ENCODE peak calls at places on chromosomes 7 and 10, in seven cellular contexts. N is CD8-positive, alpha-beta memory T cell; S is stomach; H is fibroblast of the conjunctiva; U is activated T-helper 1 cell treated with anti-CD3 and anti-CD28 coated beads, Interleukin-12 subunit alpha, Interleukin-12 subunit beta, Interleukin-2, Interleukin-4 antibody, amounts not matched to agents 30 ng/mL and 10 ng/mL and 1 ng/mL, durations not matched to agents 14 hours and 24 hours and 36 hours; O is mesendoderm; R is AG08396. B is an unnamed sample.

GRCh38 chr10:122188706-122189105 is 82.4 kb upstream of the BTBD16 start:
- DNase-seq in N (no peak), S (peak), H (no peak), U (no peak), O (no peak), R (no peak), B (no peak)

GRCh38 chr10:86684305-86684704 is 16.0 kb downstream of the LDB3 start:
- DNase-seq in N (no peak), S (no peak), H (no peak), U (no peak), O (peak), R (peak), B (no peak)

GRCh38 chr7:84237533-84238173 is 43.1 kb upstream of the SEMA3A start:
- DNase-seq in N (no peak), S (no peak), H (peak), U (no peak), O (no peak), R (peak), B (peak)

GRCh38 chr10:12428447-12429135 is 79.2 kb downstream of the CAMK1D start:
- DNase-seq in N (no peak), S (no peak), H (no peak), U (no peak), O (no peak), R (no peak), B (no peak)

GRCh38 chr10:131159771-131160170 is 151.8 kb downstream of the TCERG1L start:
- DNase-seq in N (no peak), S (no peak), H (no peak), U (no peak), O (no peak), R (no peak), B (no peak)

GRCh38 chr10:74145133-74145532 is 5.5 kb downstream of the AP3M1 start:
- DNase-seq in N (no peak), S (no peak), H (peak), U (no peak), O (no peak), R (peak), B (peak)

GRCh38 chr7:27205325-27206280 is 5.7 kb upstream of the HOXA13 start:
- DNase-seq in N (no peak), S (no peak), H (no peak), U (no peak), O (no peak), R (no peak), B (no peak)

GRCh38 chr7:131769241-131769640 is 212.8 kb upstream of the PODXL start:
- DNase-seq in N (no peak), S (no peak), H (no peak), U (no peak), O (no peak), R (no peak), B (peak)

GRCh38 chr7:151432658-151433521 is 7.1 kb downstream of the CRYGN start:
- DNase-seq in N (no peak), S (no peak), H (no peak), U (peak), O (no peak), R (no peak), B (no peak)

GRCh38 chr10:32418572-32418971 is 27.4 kb upstream of the CCDC7 start:
- DNase-seq in N (no peak), S (no peak), H (no peak), U (no peak), O (no peak), R (no peak), B (no peak)

GRCh38 chr7:82722946-82723345 is 279.4 kb upstream of the CACNA2D1 start:
- DNase-seq in N (no peak), S (no peak), H (no peak), U (no peak), O (peak), R (no peak), B (no peak)

GRCh38 chr7:47771301-47771989 is 176.8 kb downstream of the PKD1L1 start:
- DNase-seq in N (no peak), S (no peak), H (no peak), U (no peak), O (no peak), R (no peak), B (peak)

GRCh38 chr7:85595639-85596268 is 408.9 kb upstream of the SEMA3D start:
- DNase-seq in N (no peak), S (no peak), H (peak), U (no peak), O (no peak), R (peak), B (peak)

GRCh38 chr7:133871757-133872156 is 255.4 kb upstream of the LRGUK start:
- DNase-seq in N (no peak), S (no peak), H (no peak), U (no peak), O (no peak), R (no peak), B (no peak)

GRCh38 chr10:80199828-80200227 is 5.5 kb downstream of the ANXA11 start:
- DNase-seq in N (no peak), S (peak), H (peak), U (no peak), O (peak), R (peak), B (no peak)

GRCh38 chr10:17343118-17343517 is 111.3 kb downstream of the ST8SIA6 start:
- DNase-seq in N (no peak), S (no peak), H (no peak), U (no peak), O (no peak), R (no peak), B (no peak)

GRCh38 chr7:155263051-155263450 is 34.6 kb upstream of the INSIG1 start:
- DNase-seq in N (no peak), S (no peak), H (no peak), U (no peak), O (no peak), R (no peak), B (no peak)

GRCh38 chr7:64997164-64997908 is 6.5 kb upstream of the ZNF117 start:
- DNase-seq in N (no peak), S (no peak), H (no peak), U (no peak), O (no peak), R (no peak), B (no peak)

GRCh38 chr10:128263891-128264688 is 137.9 kb upstream of the MKI67 start:
- DNase-seq in N (peak), S (peak), H (peak), U (peak), O (peak), R (peak), B (peak)

GRCh38 chr7:142859829-142860228 is 5.0 kb downstream of the EPHB6 start:
- DNase-seq in N (no peak), S (no peak), H (peak), U (no peak), O (no peak), R (no peak), B (peak)

GRCh38 chr7:50315193-50315592 is 10.7 kb downstream of the IKZF1 start:
- DNase-seq in N (no peak), S (no peak), H (no peak), U (no peak), O (no peak), R (no peak), B (no peak)

GRCh38 chr10:113326160-113327111 is 226.4 kb upstream of the HABP2 start:
- DNase-seq in N (no peak), S (no peak), H (peak), U (no peak), O (peak), R (peak), B (peak)

GRCh38 chr7:4074994-4075393 is 607.1 kb upstream of the FOXK1 start:
- DNase-seq in N (no peak), S (peak), H (no peak), U (no peak), O (no peak), R (no peak), B (no peak)

B was measured in RPMI7951.